ENCODE peak calls at places on chromosomes 3 and 15, in four cellular contexts. U is K562, N is H1, B is GM12878. X is an unnamed sample.
A peak's percentile ranks its signal among the peaks of the same experiment; 100 is the strongest.

GRCh38 chr3:123318374-123318773 is 116.6 kb downstream of the SEC22A start:
- DNase-seq in U (no peak), N (no peak), B (no peak), X (no peak)

GRCh38 chr3:42012935-42013651 is 51.2 kb upstream of the ULK4 start:
- DNase-seq in U (no peak), N (no peak), B (peak; percentile 86), X (peak; percentile 96)

GRCh38 chr15:89893027-89893426 is 767 bp downstream of the AP3S2 start:
- DNase-seq in U (no peak), N (no peak), B (no peak), X (no peak)

GRCh38 chr3:9497821-9498565 is 55.6 kb downstream of the LHFPL4 start:
- DNase-seq in U (no peak), N (no peak), B (no peak), X (no peak)

GRCh38 chr3:141471160-141471559 is 15.7 kb upstream of the RASA2 start:
- DNase-seq in U (no peak), N (no peak), B (no peak), X (no peak)

GRCh38 chr3:194772241-194773000 is 86.7 kb downstream of the FAM43A start:
- DNase-seq in U (no peak), N (no peak), B (no peak), X (no peak)

GRCh38 chr15:100154338-100154737 is 187.4 kb downstream of the ADAMTS17 start:
- DNase-seq in U (no peak), N (no peak), B (no peak), X (no peak)

GRCh38 chr3:189392969-189393368 is 221.2 kb downstream of the TPRG1 start:
- DNase-seq in U (no peak), N (no peak), B (no peak), X (no peak)

GRCh38 chr3:3015472-3016089 is 94.6 kb downstream of the IL5RA start:
- DNase-seq in U (no peak), N (no peak), B (no peak), X (peak; percentile 58)

GRCh38 chr15:70091649-70092461 is 5.9 kb downstream of the TLE3 start:
- DNase-seq in U (peak; percentile 47), N (no peak), B (no peak), X (peak; percentile 81)

GRCh38 chr3:10389995-10390394 is 69.1 kb upstream of the SEC13 start:
- DNase-seq in U (no peak), N (no peak), B (peak; percentile 61), X (no peak)

GRCh38 chr15:60590935-60591490 is 112.1 kb upstream of the ICE2 start:
- DNase-seq in U (no peak), N (no peak), B (no peak), X (peak; percentile 73)

GRCh38 chr15:42394131-42394530 is 34.8 kb downstream of the CAPN3 start:
- DNase-seq in U (no peak), N (no peak), B (no peak), X (no peak)

GRCh38 chr3:124838963-124839362 is 48.2 kb downstream of the ITGB5 start:
- DNase-seq in U (no peak), N (no peak), B (no peak), X (no peak)

GRCh38 chr15:70187331-70187730 is 89.6 kb upstream of the TLE3 start:
- DNase-seq in U (no peak), N (no peak), B (no peak), X (no peak)

GRCh38 chr15:33021806-33022389 is 172.6 kb downstream of the FMN1 start:
- DNase-seq in U (peak; percentile 54), N (no peak), B (no peak), X (peak; percentile 79)

GRCh38 chr3:160473233-160473632 is 23.6 kb upstream of the TRIM59 start:
- DNase-seq in U (no peak), N (no peak), B (no peak), X (no peak)

GRCh38 chr15:77821188-77821958 is 188.7 kb upstream of the LINGO1 start:
- DNase-seq in U (peak; percentile 77), N (peak; percentile 41), B (no peak), X (peak; percentile 88)

GRCh38 chr3:110568246-110568645 is 503.4 kb upstream of the NECTIN3 start:
- DNase-seq in U (no peak), N (no peak), B (no peak), X (no peak)

GRCh38 chr3:10780922-10781321 is 35.1 kb upstream of the SLC6A11 start:
- DNase-seq in U (no peak), N (no peak), B (no peak), X (no peak)

GRCh38 chr3:30131171-30131570 is 475.2 kb upstream of the TGFBR2 start:
- DNase-seq in U (no peak), N (no peak), B (no peak), X (no peak)

GRCh38 chr15:65177901-65178300 is 7.2 kb downstream of the CLPX start:
- DNase-seq in U (no peak), N (no peak), B (no peak), X (no peak)

GRCh38 chr3:58237940-58238681 is 519 bp downstream of the ABHD6 start:
- DNase-seq in U (peak; percentile 44), N (no peak), B (no peak), X (peak; percentile 64)

GRCh38 chr3:54188176-54188791 is 65.9 kb downstream of the CACNA2D3 start:
- DNase-seq in U (peak; percentile 54), N (no peak), B (no peak), X (no peak)

GRCh38 chr15:68599560-68600071 is 20.8 kb downstream of the CORO2B start:
- DNase-seq in U (no peak), N (no peak), B (no peak), X (peak; percentile 91)

GRCh38 chr3:14343338-14344112 is 58.9 kb upstream of the SLC6A6 start:
- DNase-seq in U (no peak), N (no peak), B (no peak), X (no peak)

GRCh38 chr3:63343674-63344073 is 65.6 kb downstream of the SYNPR start:
- DNase-seq in U (peak; percentile 9), N (peak; percentile 60), B (peak; percentile 4), X (peak; percentile 81)

GRCh38 chr3:155387571-155387970 is 94.1 kb upstream of the STRIT1 start:
- DNase-seq in U (no peak), N (no peak), B (no peak), X (no peak)

GRCh38 chr3:9808345-9809037 is 1.6 kb upstream of the TTLL3 start:
- DNase-seq in U (no peak), N (no peak), B (no peak), X (peak; percentile 72)

GRCh38 chr3:182241777-182242556 is 530.2 kb downstream of the SOX2 start:
- DNase-seq in U (no peak), N (no peak), B (no peak), X (peak; percentile 48)

GRCh38 chr3:160808838-160809237 is 52.8 kb downstream of the PPM1L start:
- DNase-seq in U (no peak), N (no peak), B (no peak), X (no peak)

GRCh38 chr3:185236969-185237368 is 16.9 kb downstream of the EHHADH start:
- DNase-seq in U (no peak), N (no peak), B (no peak), X (no peak)

DNA sequence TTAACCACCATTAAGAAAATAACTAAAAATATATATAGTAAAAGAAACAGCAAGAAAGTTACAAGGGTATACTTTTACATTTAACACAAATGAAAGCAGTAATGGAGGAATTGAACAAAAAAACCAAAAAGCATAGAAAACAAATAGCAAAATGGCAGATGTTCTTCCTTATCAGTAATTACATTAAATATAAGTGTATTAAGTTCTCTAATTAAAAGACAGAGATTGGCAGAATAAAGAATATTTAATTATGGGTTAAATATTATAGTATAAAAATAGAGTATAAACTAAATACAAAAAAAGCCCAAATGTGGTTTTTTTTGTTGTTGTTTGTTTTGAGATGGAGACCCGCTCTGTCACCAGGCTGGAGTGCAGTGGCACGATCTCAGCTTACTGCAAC is 20.5 kb downstream of the EHHADH start:
- DNase-seq in U (no peak), N (no peak), B (no peak), X (no peak)
- TF ChIP-seq NRF1 in U (no peak), N (no peak), B (no peak), X (no peak)

GRCh38 chr3:140053011-140053702 is 118.2 kb downstream of the CLSTN2 start:
- DNase-seq in U (no peak), N (no peak), B (no peak), X (peak; percentile 37)

GRCh38 chr3:140050396-140050795 is 115.4 kb downstream of the CLSTN2 start:
- DNase-seq in U (no peak), N (no peak), B (no peak), X (no peak)

GRCh38 chr3:140053794-140054193 is 118.8 kb downstream of the CLSTN2 start:
- DNase-seq in U (no peak), N (no peak), B (no peak), X (no peak)

GRCh38 chr3:140055032-140055791 is 120.2 kb downstream of the CLSTN2 start:
- DNase-seq in U (no peak), N (no peak), B (no peak), X (no peak)

GRCh38 chr3:140050977-140051957 is 116.3 kb downstream of the CLSTN2 start:
- DNase-seq in U (peak; percentile 11), N (peak; percentile 21), B (no peak), X (peak; percentile 49)
- TF ChIP-seq NRF1 in U (no peak), N (no peak), B (no peak), X (no peak)

DNA sequence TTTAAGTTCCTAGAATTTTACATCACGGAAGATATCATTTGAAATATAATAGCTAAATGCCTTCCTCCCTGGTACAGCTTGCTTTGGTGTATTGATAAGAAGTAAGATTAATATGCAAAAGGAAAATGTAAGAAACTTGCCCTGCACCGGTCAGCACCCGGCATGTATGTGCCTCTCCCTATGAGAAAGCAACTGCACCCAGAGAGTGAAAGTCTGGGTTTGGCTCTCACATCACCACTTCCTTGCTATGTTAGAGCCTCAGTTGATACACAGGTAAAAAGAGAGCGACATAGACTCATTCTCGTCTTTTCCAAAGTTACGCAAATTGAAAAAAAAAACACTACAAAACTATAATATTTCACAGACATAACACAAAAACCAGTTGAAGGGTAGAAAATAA is 96.7 kb downstream of the FOXP1 start:
- DNase-seq in U (no peak), N (no peak), B (no peak), X (no peak)
- TF ChIP-seq NRF1 in U (no peak), N (no peak), B (no peak), X (no peak)

GRCh38 chr3:142779591-142779990 is 55.8 kb downstream of the TRPC1 start:
- DNase-seq in U (no peak), N (no peak), B (no peak), X (no peak)

GRCh38 chr3:142782616-142783015 is 58.8 kb downstream of the TRPC1 start:
- DNase-seq in U (no peak), N (no peak), B (no peak), X (no peak)

GRCh38 chr3:142778541-142778940 is 54.7 kb downstream of the TRPC1 start:
- DNase-seq in U (no peak), N (no peak), B (no peak), X (no peak)

GRCh38 chr3:142777927-142778326 is 54.1 kb downstream of the TRPC1 start:
- DNase-seq in U (no peak), N (no peak), B (no peak), X (no peak)
- TF ChIP-seq NRF1 in U (no peak), N (no peak), B (no peak), X (no peak)

GRCh38 chr3:53045107-53045783 is 628 bp downstream of the SFMBT1 start:
- DNase-seq in U (peak; percentile 80), N (no peak), B (no peak), X (peak; percentile 92)

GRCh38 chr3:53044371-53045106 is 1.3 kb downstream of the SFMBT1 start:
- DNase-seq in U (no peak), N (no peak), B (no peak), X (peak; percentile 52)

GRCh38 chr3:53046171-53047170 is 598 bp upstream of the SFMBT1 start:
- DNase-seq in U (no peak), N (peak; percentile 66), B (no peak), X (peak; percentile 87)

GRCh38 chr3:53043738-53044137 is 2.1 kb downstream of the SFMBT1 start:
- DNase-seq in U (no peak), N (no peak), B (no peak), X (no peak)

GRCh38 chr3:53045784-53046170 is at the start of gene SFMBT1:
- DNase-seq in U (peak; percentile 87), N (no peak), B (no peak), X (peak; percentile 96)
- TF ChIP-seq NRF1 in U (no peak), N (peak; percentile 58), B (peak; percentile 61), X (peak; percentile 76)